ENCODE peak calls at places on chromosome 16, in seven cellular contexts. P is suprapubic skin, E is sigmoid colon, A is transverse colon, J is H1, R is stomach, U is K562. O is an unnamed sample.

GRCh38 chr16:17566656-17567450 is 96.1 kb upstream of the XYLT1 start:
- DNase-seq in R (no peak), U (no peak), J (no peak), P (no peak), E (no peak), A (no peak), O (no peak)

GRCh38 chr16:14172200-14172805 is 101.2 kb downstream of the MRTFB start:
- DNase-seq in U (no peak), R (no peak), J (no peak), E (no peak), A (no peak), P (no peak), O (no peak)

GRCh38 chr16:30359871-30360170 is 4.7 kb upstream of the CD2BP2 start:
- DNase-seq in J (no peak), A (no peak), R (no peak), U (no peak), E (peak; percentile 48), P (no peak), O (no peak)

GRCh38 chr16:82379601-82380000 is 209.6 kb upstream of the MPHOSPH6 start:
- DNase-seq in A (no peak), P (no peak), U (no peak), E (no peak), J (no peak), R (no peak), O (peak; percentile 40)

GRCh38 chr16:89325861-89326471 is 108.5 kb downstream of the ZNF778 start:
- DNase-seq in J (no peak), U (peak; percentile 76), A (peak; percentile 72), E (peak; percentile 87), R (peak; percentile 72), P (no peak), O (no peak)

GRCh38 chr16:29848420-29849297 is 14.4 kb downstream of the CDIPT start:
- DNase-seq in J (peak; percentile 90), A (peak; percentile 88), P (peak; percentile 86), E (peak; percentile 86), U (peak; percentile 82), R (peak; percentile 81), O (no peak)

GRCh38 chr16:30619207-30619606 is 9.0 kb upstream of the ZNF689 start:
- DNase-seq in E (no peak), P (no peak), R (no peak), U (no peak), J (no peak), A (no peak), O (no peak)

GRCh38 chr16:74608944-74609343 is 2.0 kb upstream of the GLG1 start:
- DNase-seq in R (no peak), U (no peak), E (no peak), A (no peak), P (no peak), J (no peak), O (no peak)

GRCh38 chr16:621526-622105 is 9.2 kb upstream of the WFIKKN1 start:
- DNase-seq in U (no peak), E (peak; percentile 64), R (no peak), A (no peak), J (no peak), P (no peak), O (no peak)

GRCh38 chr16:55624696-55625095 is 31.1 kb upstream of the SLC6A2 start:
- DNase-seq in U (no peak), P (no peak), A (no peak), R (no peak), J (no peak), E (no peak), O (no peak)

GRCh38 chr16:727291-727977 is 528 bp downstream of the HAGHL start:
- DNase-seq in U (peak; percentile 35), E (no peak), P (no peak), R (no peak), A (peak; percentile 36), J (no peak), O (no peak)

GRCh38 chr16:49921791-49922456 is 66.0 kb upstream of the ZNF423 start:
- DNase-seq in R (peak; percentile 62), A (peak; percentile 80), U (peak; percentile 57), E (peak; percentile 72), J (peak; percentile 87), P (no peak), O (no peak)

GRCh38 chr16:11534262-11534661 is 52.5 kb downstream of the LITAF start:
- DNase-seq in E (no peak), R (no peak), A (no peak), J (no peak), P (no peak), U (no peak), O (no peak)

GRCh38 chr16:53090591-53091507 is 36.1 kb downstream of the CHD9 start:
- DNase-seq in R (peak; percentile 71), A (peak; percentile 88), U (no peak), P (peak; percentile 96), J (no peak), E (peak; percentile 99), O (no peak)

GRCh38 chr16:27374794-27375499 is 27.0 kb upstream of the IL21R start:
- DNase-seq in E (peak; percentile 72), P (peak; percentile 73), A (peak; percentile 58), R (peak; percentile 33), U (peak; percentile 87), J (peak; percentile 93), O (peak; percentile 84)

GRCh38 chr16:76749780-76750375 is 441.1 kb upstream of the MON1B start:
- DNase-seq in U (no peak), R (no peak), A (no peak), E (no peak), P (no peak), J (no peak), O (no peak)

GRCh38 chr16:76748698-76749097 is 442.3 kb upstream of the MON1B start:
- DNase-seq in A (no peak), E (no peak), R (no peak), J (no peak), P (no peak), U (no peak), O (no peak)
- H3K27ac ChIP-seq in A (no peak overlapping the region), E (no peak overlapping the region), R (no peak overlapping the region), J (no peak overlapping the region), P (no peak overlapping the region), U (no peak overlapping the region), O (no peak overlapping the region)

GRCh38 chr16:13111747-13112146 is 210.3 kb downstream of the SHISA9 start:
- DNase-seq in A (no peak), P (no peak), R (no peak), J (no peak), U (no peak), E (no peak), O (no peak)
- H3K4me1 ChIP-seq in A (no peaks in the 10 kb centered on the region), P (no peaks in the 10 kb centered on the region), R (no peaks in the 10 kb centered on the region), J (no peaks in the 10 kb centered on the region), U (no peaks in the 10 kb centered on the region), E (no peaks in the 10 kb centered on the region), O (no peaks in the 10 kb centered on the region)

DNA sequence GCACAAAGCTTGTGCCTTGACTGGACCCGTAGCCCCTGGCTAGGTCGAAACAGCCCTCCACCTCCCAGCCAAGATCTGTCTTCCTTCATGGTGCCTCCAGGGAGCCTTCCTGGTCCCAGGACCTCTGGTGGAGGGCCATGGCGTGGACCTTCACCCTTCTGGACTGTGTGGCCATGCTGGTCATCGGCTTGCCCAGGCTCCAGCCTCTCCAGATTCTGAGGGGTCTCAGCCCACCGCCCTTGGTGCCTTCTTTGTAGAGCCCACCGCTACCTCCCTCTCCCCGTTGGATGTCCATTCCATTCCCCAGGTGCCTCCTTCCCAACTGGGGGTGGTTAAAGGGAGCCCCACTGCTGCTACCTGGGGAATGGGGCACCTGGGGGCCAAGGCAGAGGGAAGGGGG is 3.5 kb downstream of the CTRL start:
- DNase-seq in E (no peak), R (no peak), P (no peak), J (no peak), A (no peak), U (no peak), O (no peak)
- TF ChIP-seq POLR2AphosphoS5 in E (no peak), R (no peak), P (no peak), J (no peak), A (no peak), U (no peak), O (no peak)

GRCh38 chr16:87072101-87072500 is 245.1 kb downstream of the C16orf95 start:
- DNase-seq in R (no peak), J (no peak), U (no peak), A (no peak), P (no peak), E (no peak), O (no peak)
- H3K27ac ChIP-seq in R (no peak overlapping the region), J (no peak overlapping the region), U (no peak overlapping the region), A (no peak overlapping the region), P (no peak overlapping the region), E (no peak overlapping the region), O (no peak overlapping the region)

GRCh38 chr16:85425061-85425662 is 188.0 kb upstream of the GSE1 start:
- DNase-seq in P (no peak), U (no peak), E (peak; percentile 51), R (no peak), J (peak; percentile 41), A (no peak), O (no peak)
- H3K4me1 ChIP-seq in P (peaks cover 26% of the 10 kb centered on the region), U (peaks cover 65% of the 10 kb centered on the region), E (peaks cover 10% of the 10 kb centered on the region), R (peaks cover 61% of the 10 kb centered on the region), J (peaks cover 5% of the 10 kb centered on the region), A (peaks cover 13% of the 10 kb centered on the region), O (peaks cover 26% of the 10 kb centered on the region)

GRCh38 chr16:71288890-71289731 is at the start of gene CMTR2:
- DNase-seq in J (peak; percentile 96), A (peak; percentile 96), E (peak; percentile 98), R (peak; percentile 96), U (peak; percentile 96), P (peak; percentile 96), O (peak; percentile 97)
- TF ChIP-seq POLR2AphosphoS5 in J (peak; percentile 92), A (peak; percentile 91), E (peak; percentile 90), R (peak; percentile 90), U (peak; percentile 49), P (peak; percentile 63), O (peak; percentile 73)

GRCh38 chr16:87563022-87563421 is 39.3 kb upstream of the JPH3 start:
- DNase-seq in R (no peak), P (no peak), E (no peak), U (no peak), J (no peak), A (no peak), O (no peak)
- H3K27ac ChIP-seq in R (no peak overlapping the region), P (no peak overlapping the region), E (no peak overlapping the region), U (no peak overlapping the region), J (no peak overlapping the region), A (no peak overlapping the region), O (no peak overlapping the region)

DNA sequence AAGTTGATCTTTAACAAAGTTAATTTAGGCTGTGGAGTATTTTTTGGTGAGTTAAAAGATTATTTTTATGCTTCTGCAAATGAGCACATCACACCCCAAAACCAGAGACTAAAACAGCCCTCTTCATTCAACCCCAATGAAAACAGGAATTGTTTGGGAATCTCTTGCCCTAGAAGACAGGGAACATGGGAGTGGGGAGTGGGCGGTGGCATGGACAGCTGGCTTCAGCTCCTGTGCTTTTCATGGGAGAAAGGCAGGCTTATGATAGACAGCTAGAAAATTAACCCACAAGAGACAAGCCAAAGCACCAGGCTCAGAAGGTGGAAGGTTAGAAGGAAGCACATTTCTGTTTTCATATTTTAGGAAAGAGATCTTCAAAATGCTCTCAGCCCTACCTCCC is 19.2 kb downstream of the GRIN2A start:
- DNase-seq in R (no peak), J (no peak), P (no peak), U (no peak), A (no peak), E (no peak), O (no peak)
- H3K4me1 ChIP-seq in R (peaks cover 8% of the 10 kb centered on the region), J (no peaks in the 10 kb centered on the region), P (no peaks in the 10 kb centered on the region), U (no peaks in the 10 kb centered on the region), A (no peaks in the 10 kb centered on the region), E (no peaks in the 10 kb centered on the region), O (no peaks in the 10 kb centered on the region)

GRCh38 chr16:20910781-20911321 is 10.3 kb downstream of the LYRM1 start:
- DNase-seq in E (no peak), R (no peak), P (no peak), A (no peak), J (no peak), U (no peak), O (no peak)
- TF ChIP-seq POLR2AphosphoS5 in E (peak; percentile 39), R (peak; percentile 63), P (peak; percentile 81), A (peak; percentile 33), J (no peak), U (no peak), O (peak; percentile 87)